ENCODE peak calls at places on chromosomes 2 and 18, in five cellular contexts. C is IMR-90, J is T-helper 17 cell, B is left ventricle myocardium inferior, Y is lower lobe of right lung. K is an unnamed sample. For H3K9me3, the result is how much of the 10 kb centered on the place peaks cover.

GRCh38 chr2:100744184-100744583 is 75.8 kb upstream of the NPAS2 start:
- DNase-seq in B (no peak), C (no peak), J (no peak), Y (no peak), K (no peak)

GRCh38 chr18:51255694-51256093 is 58.2 kb upstream of the MEX3C start:
- DNase-seq in C (no peak), J (no peak), Y (no peak), B (no peak), K (no peak)

GRCh38 chr2:145380436-145381017 is 860.6 kb upstream of the ZEB2 start:
- DNase-seq in B (no peak), C (peak), J (no peak), Y (no peak), K (no peak)

GRCh38 chr2:20370191-20370590 is 19.5 kb upstream of the PUM2 start:
- DNase-seq in C (peak), J (no peak), B (no peak), Y (no peak), K (no peak)

GRCh38 chr2:168310580-168310979 is 63.2 kb upstream of the STK39 start:
- DNase-seq in Y (no peak), J (no peak), B (no peak), C (no peak), K (no peak)

GRCh38 chr2:216808805-216809425 is 50.9 kb downstream of the TNP1 start:
- DNase-seq in B (no peak), C (no peak), J (no peak), Y (no peak), K (no peak)

GRCh38 chr2:158489366-158490112 is 32.8 kb downstream of the PKP4 start:
- DNase-seq in C (no peak), B (no peak), J (no peak), Y (no peak), K (no peak)

GRCh38 chr2:210715560-210715959 is 159.2 kb downstream of the CPS1 start:
- DNase-seq in J (no peak), B (no peak), C (no peak), Y (no peak), K (no peak)

GRCh38 chr18:31741096-31741735 is 19.5 kb downstream of the SLC25A52 start:
- DNase-seq in Y (no peak), B (no peak), C (peak), J (no peak), K (no peak)

GRCh38 chr18:5895886-5896740 is 791 bp upstream of the TMEM200C start:
- DNase-seq in Y (peak), B (peak), C (peak), J (no peak), K (peak)

GRCh38 chr2:11749646-11750349 is 3.4 kb downstream of the LPIN1 start:
- DNase-seq in C (peak), J (no peak), Y (no peak), B (no peak), K (no peak)

GRCh38 chr18:48872234-48873145 is 78.3 kb downstream of the SMAD7 start:
- DNase-seq in C (peak), J (no peak), Y (no peak), B (no peak), K (peak)

GRCh38 chr2:218386505-218387368 is 4.7 kb downstream of the SLC11A1 start:
- DNase-seq in J (no peak), C (no peak), B (no peak), Y (no peak), K (no peak)

GRCh38 chr18:76459312-76459686 is 35.7 kb downstream of the ZNF516 start:
- DNase-seq in J (no peak), B (no peak), Y (no peak), C (no peak), K (no peak)

GRCh38 chr18:46262856-46263255 is 158.7 kb downstream of the HAUS1 start:
- DNase-seq in B (no peak), Y (no peak), J (no peak), C (no peak), K (no peak)

GRCh38 chr2:224405841-224406370 is 4.0 kb upstream of the FAM124B start:
- DNase-seq in C (no peak), J (no peak), B (no peak), Y (no peak), K (no peak)

GRCh38 chr2:239411117-239411516 is 10.3 kb upstream of the HDAC4 start:
- DNase-seq in B (no peak), Y (no peak), C (no peak), J (no peak), K (no peak)

GRCh38 chr2:10224734-10225133 is 78.0 kb upstream of the HPCAL1 start:
- DNase-seq in Y (peak), C (no peak), B (no peak), J (no peak), K (no peak)

GRCh38 chr2:105936954-105937353 is 192.2 kb downstream of the NCK2 start:
- DNase-seq in C (no peak), J (no peak), Y (no peak), B (no peak), K (no peak)

GRCh38 chr18:11512096-11513030 is 97.0 kb upstream of the SLC35G4 start:
- DNase-seq in J (no peak), C (no peak), B (no peak), Y (no peak), K (no peak)

DNA sequence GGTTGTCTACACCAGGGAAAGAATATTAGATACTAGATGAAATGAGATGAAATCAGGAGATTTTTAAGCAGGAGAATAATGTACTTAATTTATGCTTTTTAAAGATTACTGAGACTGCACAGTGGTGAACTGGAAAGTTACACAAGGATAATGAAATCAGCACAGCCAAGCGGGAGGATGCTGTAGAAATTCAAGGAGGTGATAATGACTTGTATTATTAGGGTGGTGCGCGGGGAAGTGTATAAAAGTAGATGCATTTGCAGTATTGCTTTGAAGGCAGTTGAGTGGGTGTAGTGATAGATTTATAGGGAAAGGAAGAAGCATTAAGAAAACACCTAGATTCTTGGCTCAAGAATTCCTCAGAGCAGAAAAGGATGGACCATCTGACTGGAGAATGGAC is 359.5 kb upstream of the SPHKAP start:
- DNase-seq in C (no peak), J (no peak), B (no peak), Y (no peak), K (no peak)
- H3K9me3 ChIP-seq in C (under half), J (under half), B (under half), Y (under half), K (under half)

GRCh38 chr2:58826795-58827194 is 585.7 kb upstream of the FANCL start:
- DNase-seq in Y (no peak), J (no peak), B (no peak), C (no peak), K (no peak)
- H3K9me3 ChIP-seq in Y (under half), J (under half), B (half or more), C (under half), K (under half)

DNA sequence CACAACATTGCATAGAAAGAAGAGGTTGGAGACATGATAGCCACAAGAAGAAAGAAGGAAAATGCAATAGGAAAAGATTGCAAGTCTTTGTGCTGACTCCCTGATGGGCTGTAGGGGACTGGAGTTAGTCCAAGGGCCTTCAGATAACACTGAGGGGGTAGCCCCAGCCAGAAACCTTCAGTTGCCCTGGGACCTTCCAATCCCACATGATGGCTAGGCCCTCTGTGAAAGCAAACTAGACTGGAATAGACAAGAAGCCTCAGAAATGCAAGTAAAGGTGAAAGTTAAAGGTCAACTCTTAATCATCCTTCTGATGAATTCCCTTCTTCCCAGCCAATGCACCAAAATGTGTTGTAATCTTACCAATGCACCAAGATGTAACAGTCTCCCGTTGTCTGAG is 19.2 kb downstream of the CMPK2 start:
- DNase-seq in B (no peak), Y (no peak), C (no peak), J (no peak), K (no peak)
- H3K9me3 ChIP-seq in B (half or more), Y (half or more), C (under half), J (under half), K (under half)

DNA sequence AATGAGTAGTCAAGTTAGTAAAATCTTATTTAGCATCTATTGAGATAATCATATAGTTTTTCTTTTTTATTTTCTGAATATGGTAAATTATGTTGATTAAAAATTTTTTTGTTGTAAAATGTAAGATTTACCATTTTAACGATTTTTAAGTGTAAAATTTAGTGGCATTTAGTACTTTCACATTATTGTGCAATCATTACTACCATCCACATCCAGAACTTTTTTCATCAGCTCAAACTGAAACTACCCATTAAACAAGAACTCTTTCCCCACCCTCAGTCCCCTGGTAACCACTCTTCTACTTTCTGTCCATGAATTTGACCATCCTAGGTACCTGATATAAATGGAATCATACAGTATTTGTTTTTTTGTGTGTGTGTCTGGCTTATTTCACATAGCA is 11.1 kb downstream of the RAB3GAP1 start:
- DNase-seq in C (no peak), J (no peak), Y (no peak), B (no peak), K (no peak)
- H3K9me3 ChIP-seq in C (under half), J (under half), Y (under half), B (under half), K (under half)

GRCh38 chr2:118853647-118854367 is 6.4 kb upstream of the EN1 start:
- DNase-seq in J (no peak), Y (no peak), B (no peak), C (no peak), K (no peak)
- H3K9me3 ChIP-seq in J (under half), Y (under half), B (under half), C (under half), K (under half)

GRCh38 chr2:2916621-2917020 is 461.0 kb downstream of the EIPR1 start:
- DNase-seq in Y (no peak), J (no peak), C (no peak), B (no peak), K (no peak)
- H3K9me3 ChIP-seq in Y (under half), J (under half), C (under half), B (under half), K (under half)

GRCh38 chr18:14937271-14937670 is 189.3 kb downstream of the ANKRD30B start:
- DNase-seq in Y (no peak), J (no peak), B (no peak), C (no peak), K (no peak)
- H3K9me3 ChIP-seq in Y (under half), J (under half), B (under half), C (under half), K (under half)

GRCh38 chr2:62469558-62469957 is 36.4 kb downstream of the TMEM17 start:
- DNase-seq in J (no peak), Y (no peak), C (no peak), B (no peak), K (no peak)
- H3K9me3 ChIP-seq in J (under half), Y (under half), C (under half), B (under half), K (under half)

DNA sequence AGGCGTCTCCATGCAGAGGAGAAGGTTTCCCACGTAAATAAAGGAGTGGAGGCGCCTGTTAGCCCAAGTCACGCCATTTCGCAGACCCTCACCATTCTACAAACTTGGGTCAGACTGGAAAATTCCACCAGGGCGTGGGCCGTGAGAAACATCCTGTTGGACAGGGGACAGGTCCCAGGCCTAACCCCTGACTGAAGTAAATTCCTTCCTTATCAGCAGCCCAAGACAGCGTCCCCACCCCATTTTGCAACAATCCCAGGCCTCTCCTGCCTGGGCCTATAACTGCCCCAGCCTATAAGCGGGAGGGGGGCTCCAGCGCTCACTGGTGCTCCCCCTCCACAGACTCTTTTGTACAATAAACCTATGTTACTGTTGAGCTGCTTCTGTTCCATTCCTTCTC is 57.3 kb upstream of the CBLN2 start:
- DNase-seq in C (no peak), Y (no peak), J (no peak), B (no peak), K (peak)
- H3K9me3 ChIP-seq in C (under half), Y (under half), J (under half), B (under half), K (under half)

K was measured in right cardiac atrium.